ENCODE peak calls at places on chromosomes 1 and 21, in eight cellular contexts. L is RWPE1, B is heart left ventricle, U is neural progenitor cell, T is lung, R is tibial nerve, X is choroid plexus epithelial cell, N is fibroblast of lung. C is an unnamed sample.

GRCh38 chr1:186915555-186915954 is 86.8 kb downstream of the PLA2G4A start:
- DNase-seq in L (no peak), B (no peak), U (no peak), T (no peak), R (no peak), X (peak; percentile 34), N (no peak), C (no peak)

GRCh38 chr21:15967661-15968060 is 237.9 kb downstream of the USP25 start:
- DNase-seq in L (peak; percentile 53), B (no peak), U (no peak), T (no peak), R (no peak), X (peak; percentile 59), N (no peak), C (no peak)

GRCh38 chr1:234564035-234565029 is 45.6 kb downstream of the IRF2BP2 start:
- DNase-seq in L (peak; percentile 95), B (no peak), U (no peak), T (no peak), R (no peak), X (peak; percentile 87), N (peak; percentile 40), C (no peak)

GRCh38 chr1:5099018-5099417 is 444.6 kb downstream of the AJAP1 start:
- DNase-seq in L (no peak), B (no peak), U (peak; percentile 47), T (no peak), R (no peak), X (no peak), N (no peak), C (no peak)

GRCh38 chr1:229885568-229886495 is 181.2 kb upstream of the GALNT2 start:
- DNase-seq in L (no peak), B (no peak), U (no peak), T (peak; percentile 24), R (peak; percentile 2), X (no peak), N (no peak), C (peak; percentile 6)

GRCh38 chr1:108813326-108813725 is 43.6 kb downstream of the AKNAD1 start:
- DNase-seq in L (no peak), B (no peak), U (no peak), T (no peak), R (no peak), X (no peak), N (no peak), C (no peak)

GRCh38 chr1:232487236-232487635 is 142.7 kb downstream of the SIPA1L2 start:
- DNase-seq in L (no peak), B (no peak), U (no peak), T (no peak), R (no peak), X (no peak), N (no peak), C (no peak)

GRCh38 chr21:32143222-32143939 is 135.5 kb downstream of the MIS18A start:
- DNase-seq in L (no peak), B (peak; percentile 31), U (peak; percentile 39), T (no peak), R (peak; percentile 16), X (no peak), N (peak; percentile 16), C (no peak)

GRCh38 chr1:13699936-13700520 is at the start of gene PRDM2:
- DNase-seq in L (peak; percentile 36), B (peak; percentile 52), U (peak; percentile 74), T (peak; percentile 34), R (no peak), X (peak; percentile 36), N (peak; percentile 37), C (peak; percentile 81)

GRCh38 chr1:111417755-111418154 is 9.8 kb downstream of the OVGP1 start:
- DNase-seq in L (no peak), B (no peak), U (no peak), T (no peak), R (no peak), X (peak; percentile 55), N (peak; percentile 72), C (no peak)

GRCh38 chr1:197159461-197159860 is 13.0 kb upstream of the ASPM start:
- DNase-seq in L (no peak), B (no peak), U (no peak), T (no peak), R (no peak), X (peak; percentile 36), N (no peak), C (no peak)

GRCh38 chr1:197151185-197151584 is 4.7 kb upstream of the ASPM start:
- DNase-seq in L (no peak), B (no peak), U (no peak), T (no peak), R (no peak), X (no peak), N (no peak), C (no peak)

GRCh38 chr1:197152662-197153061 is 6.2 kb upstream of the ASPM start:
- DNase-seq in L (no peak), B (no peak), U (no peak), T (no peak), R (no peak), X (no peak), N (no peak), C (no peak)

GRCh38 chr1:197156692-197157091 is 10.2 kb upstream of the ASPM start:
- DNase-seq in L (no peak), B (no peak), U (no peak), T (no peak), R (no peak), X (peak; percentile 40), N (peak; percentile 17), C (no peak)
- TF ChIP-seq CTCF in L (no peak), B (no peak), U (peak; percentile 6), T (no peak), R (no peak), X (no peak), N (peak; percentile 9), C (no peak)

DNA sequence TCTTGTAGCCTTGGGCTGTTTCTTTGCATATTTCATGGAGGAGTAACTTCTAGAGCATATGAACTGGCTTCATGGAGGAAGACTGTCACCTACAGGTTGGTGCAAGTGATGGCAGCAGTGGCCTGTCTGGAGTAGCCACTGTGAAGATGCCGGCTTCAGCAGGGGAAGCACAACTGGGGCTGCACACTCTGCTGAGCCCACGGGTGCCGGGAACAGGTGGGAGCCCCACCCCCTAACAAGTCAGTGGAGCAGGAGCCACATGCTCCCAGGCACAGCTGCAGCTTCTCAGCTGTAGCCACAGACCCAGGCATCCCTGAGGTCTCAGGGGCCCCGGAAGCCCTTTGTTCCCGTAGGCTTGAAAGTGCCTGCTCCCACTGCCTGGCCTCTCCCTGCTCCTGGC is 43.2 kb upstream of the C1orf185 start:
- DNase-seq in L (no peak), B (no peak), U (peak; percentile 44), T (no peak), R (no peak), X (peak; percentile 48), N (peak; percentile 14), C (peak; percentile 32)
- TF ChIP-seq CTCF in L (no peak), B (no peak), U (peak; percentile 57), T (peak; percentile 15), R (no peak), X (peak; percentile 64), N (peak; percentile 41), C (peak; percentile 26)

DNA sequence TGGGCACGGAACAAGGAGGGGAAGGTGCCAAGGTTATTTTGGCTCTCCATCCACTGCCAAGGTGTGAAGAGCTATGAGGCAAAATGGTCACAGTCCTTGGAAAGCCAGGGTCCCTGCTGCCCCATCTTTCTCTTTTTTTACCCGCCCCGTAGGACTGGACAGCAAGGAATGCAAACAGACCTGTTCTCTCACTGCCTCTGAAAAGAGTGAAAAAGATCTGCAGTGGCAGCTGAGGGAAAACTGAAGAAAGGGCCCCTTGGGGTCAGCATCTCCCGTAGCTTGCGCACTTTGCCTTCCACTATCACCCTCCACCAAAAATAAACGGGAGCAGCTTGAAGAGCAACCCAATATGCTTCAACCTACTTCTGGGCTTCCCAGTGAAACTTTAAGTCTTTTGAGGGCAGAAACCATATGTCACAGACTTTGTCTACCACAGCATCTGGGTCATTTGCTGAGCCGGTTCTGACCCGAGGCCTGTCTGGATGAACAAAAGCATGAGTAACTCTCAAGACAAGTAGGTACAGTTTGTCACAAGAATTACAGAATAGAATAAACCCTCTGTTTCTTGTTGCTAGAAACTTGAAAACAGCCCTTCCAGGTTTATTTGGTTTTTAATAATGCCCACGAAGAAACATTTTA is 9.4 kb upstream of the KIF14 start:
- DNase-seq in L (no peak), B (no peak), U (no peak), T (no peak), R (no peak), X (no peak), N (no peak), C (no peak)
- TF ChIP-seq CTCF in L (no peak), B (no peak), U (no peak), T (no peak), R (no peak), X (no peak), N (no peak), C (no peak)

DNA sequence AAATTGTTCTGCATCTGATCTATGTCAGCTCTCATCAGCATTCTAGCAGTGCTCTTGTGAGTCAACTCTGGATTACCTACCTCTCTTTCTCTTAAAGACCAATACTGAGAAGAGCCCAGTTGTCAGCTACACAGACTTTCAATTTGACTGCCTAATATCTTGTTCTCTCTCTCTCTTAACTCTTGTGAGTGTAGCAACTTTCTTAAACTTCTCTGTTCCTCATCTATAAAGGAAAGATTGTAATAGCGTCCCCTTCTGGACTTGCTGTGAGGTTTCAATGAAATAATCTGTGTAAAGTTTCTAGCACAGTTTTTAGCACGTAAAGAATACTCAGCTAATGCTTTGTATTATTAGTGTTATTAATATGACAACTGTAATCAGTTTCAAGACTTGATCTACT is 499.3 kb upstream of the ADAMTS5 start:
- DNase-seq in L (no peak), B (no peak), U (no peak), T (no peak), R (no peak), X (peak; percentile 24), N (no peak), C (no peak)
- TF ChIP-seq CTCF in L (no peak), B (no peak), U (peak; percentile 54), T (no peak), R (no peak), X (peak; percentile 33), N (no peak), C (no peak)

DNA sequence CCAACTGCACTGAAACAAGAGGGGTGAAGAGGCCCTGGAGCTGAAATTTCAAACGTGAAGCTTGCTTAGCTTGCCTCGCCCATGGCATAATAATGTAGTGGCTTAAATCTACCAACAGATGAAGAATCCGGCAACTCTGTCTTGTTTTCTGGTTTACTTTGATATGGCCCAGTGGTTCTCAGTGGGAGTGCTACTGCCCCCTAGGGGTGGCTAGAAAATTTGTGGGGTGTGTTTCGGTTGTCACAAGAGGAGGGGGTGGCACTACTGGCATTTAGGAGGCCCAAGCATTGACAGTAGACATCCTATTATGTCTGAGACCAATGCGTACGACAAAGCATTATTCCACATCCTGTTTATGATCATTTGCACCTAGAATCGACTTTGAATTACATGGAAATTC is 51.9 kb upstream of the C8B start:
- DNase-seq in L (no peak), B (no peak), U (peak; percentile 36), T (no peak), R (no peak), X (peak; percentile 1), N (no peak), C (no peak)
- TF ChIP-seq CTCF in L (no peak), B (peak; percentile 36), U (peak; percentile 71), T (no peak), R (no peak), X (peak; percentile 29), N (peak; percentile 24), C (no peak)

GRCh38 chr21:39348355-39349210 is at the start of gene HMGN1:
- DNase-seq in L (peak; percentile 66), B (peak; percentile 89), U (peak; percentile 97), T (peak; percentile 88), R (peak; percentile 70), X (peak; percentile 93), N (peak; percentile 62), C (peak; percentile 97)
- TF ChIP-seq CTCF in L (no peak), B (no peak), U (no peak), T (no peak), R (no peak), X (no peak), N (no peak), C (no peak)